ENCODE peak calls at places on chromosomes 6 and 20, in nine cellular contexts. One of them, this sample, is unnamed.

GRCh38 chr6:17703256-17703694 is 3.5 kb downstream of the NUP153 start:
- DNase-seq in dermis microvascular lymphatic vessel endothelial cell: peak
- DNase-seq in activated CD8-positive, alpha-beta memory T cell treated with anti-CD3 and anti-CD28 coated beads for 4 hours: no peak
- DNase-seq in C1 segment of cervical spinal cord: no peak
- DNase-seq in stimulated activated naive CD4-positive, alpha-beta T cell: no peak
- DNase-seq in foreskin fibroblast: peak
- DNase-seq in cardiac fibroblast: peak
- DNase-seq in uterus: peak
- DNase-seq in IMR-90: peak
- DNase-seq in this sample: peak

GRCh38 chr6:53938810-53939209 is 144.0 kb downstream of the LRRC1 start:
- DNase-seq in stimulated activated naive CD4-positive, alpha-beta T cell: no peak
- DNase-seq in uterus: no peak
- DNase-seq in foreskin fibroblast: no peak
- DNase-seq in activated CD8-positive, alpha-beta memory T cell treated with anti-CD3 and anti-CD28 coated beads for 4 hours: no peak
- DNase-seq in C1 segment of cervical spinal cord: no peak
- DNase-seq in cardiac fibroblast: peak
- DNase-seq in dermis microvascular lymphatic vessel endothelial cell: no peak
- DNase-seq in IMR-90: peak
- DNase-seq in this sample: peak

GRCh38 chr6:41502607-41503434 is 43.4 kb upstream of the FOXP4 start:
- DNase-seq in IMR-90: no peak
- DNase-seq in C1 segment of cervical spinal cord: no peak
- DNase-seq in foreskin fibroblast: no peak
- DNase-seq in stimulated activated naive CD4-positive, alpha-beta T cell: no peak
- DNase-seq in activated CD8-positive, alpha-beta memory T cell treated with anti-CD3 and anti-CD28 coated beads for 4 hours: no peak
- DNase-seq in uterus: peak
- DNase-seq in dermis microvascular lymphatic vessel endothelial cell: no peak
- DNase-seq in cardiac fibroblast: no peak
- DNase-seq in this sample: no peak

GRCh38 chr20:46624941-46625340 is 26.3 kb downstream of the SLC13A3 start:
- DNase-seq in cardiac fibroblast: no peak
- DNase-seq in stimulated activated naive CD4-positive, alpha-beta T cell: no peak
- DNase-seq in dermis microvascular lymphatic vessel endothelial cell: no peak
- DNase-seq in foreskin fibroblast: no peak
- DNase-seq in activated CD8-positive, alpha-beta memory T cell treated with anti-CD3 and anti-CD28 coated beads for 4 hours: no peak
- DNase-seq in IMR-90: no peak
- DNase-seq in C1 segment of cervical spinal cord: no peak
- DNase-seq in uterus: no peak
- DNase-seq in this sample: no peak

GRCh38 chr20:32524871-32525501 is 60.1 kb downstream of the NOL4L start:
- DNase-seq in foreskin fibroblast: peak
- DNase-seq in activated CD8-positive, alpha-beta memory T cell treated with anti-CD3 and anti-CD28 coated beads for 4 hours: no peak
- DNase-seq in C1 segment of cervical spinal cord: peak
- DNase-seq in stimulated activated naive CD4-positive, alpha-beta T cell: no peak
- DNase-seq in dermis microvascular lymphatic vessel endothelial cell: peak
- DNase-seq in IMR-90: no peak
- DNase-seq in uterus: no peak
- DNase-seq in cardiac fibroblast: no peak
- DNase-seq in this sample: no peak

GRCh38 chr6:128305228-128305627 is 215.2 kb downstream of the PTPRK start:
- DNase-seq in cardiac fibroblast: peak
- DNase-seq in stimulated activated naive CD4-positive, alpha-beta T cell: no peak
- DNase-seq in IMR-90: peak
- DNase-seq in uterus: no peak
- DNase-seq in foreskin fibroblast: no peak
- DNase-seq in activated CD8-positive, alpha-beta memory T cell treated with anti-CD3 and anti-CD28 coated beads for 4 hours: no peak
- DNase-seq in dermis microvascular lymphatic vessel endothelial cell: no peak
- DNase-seq in C1 segment of cervical spinal cord: no peak
- DNase-seq in this sample: peak

GRCh38 chr6:111291334-111291705 is 191.7 kb downstream of the REV3L start:
- DNase-seq in IMR-90: no peak
- DNase-seq in C1 segment of cervical spinal cord: no peak
- DNase-seq in foreskin fibroblast: no peak
- DNase-seq in stimulated activated naive CD4-positive, alpha-beta T cell: no peak
- DNase-seq in activated CD8-positive, alpha-beta memory T cell treated with anti-CD3 and anti-CD28 coated beads for 4 hours: no peak
- DNase-seq in uterus: no peak
- DNase-seq in cardiac fibroblast: no peak
- DNase-seq in dermis microvascular lymphatic vessel endothelial cell: no peak
- DNase-seq in this sample: no peak

GRCh38 chr20:3173582-3174441 is 463 bp upstream of the LZTS3 start:
- DNase-seq in IMR-90: peak
- DNase-seq in C1 segment of cervical spinal cord: peak
- DNase-seq in dermis microvascular lymphatic vessel endothelial cell: peak
- DNase-seq in foreskin fibroblast: peak
- DNase-seq in cardiac fibroblast: peak
- DNase-seq in activated CD8-positive, alpha-beta memory T cell treated with anti-CD3 and anti-CD28 coated beads for 4 hours: peak
- DNase-seq in uterus: peak
- DNase-seq in stimulated activated naive CD4-positive, alpha-beta T cell: peak
- DNase-seq in this sample: peak

GRCh38 chr6:49541210-49541724 is 9.2 kb upstream of the C6orf141 start:
- DNase-seq in foreskin fibroblast: peak
- DNase-seq in activated CD8-positive, alpha-beta memory T cell treated with anti-CD3 and anti-CD28 coated beads for 4 hours: no peak
- DNase-seq in uterus: no peak
- DNase-seq in stimulated activated naive CD4-positive, alpha-beta T cell: no peak
- DNase-seq in C1 segment of cervical spinal cord: no peak
- DNase-seq in dermis microvascular lymphatic vessel endothelial cell: no peak
- DNase-seq in cardiac fibroblast: peak
- DNase-seq in IMR-90: peak
- DNase-seq in this sample: peak

GRCh38 chr20:768426-768978 is at the start of gene SLC52A3:
- DNase-seq in activated CD8-positive, alpha-beta memory T cell treated with anti-CD3 and anti-CD28 coated beads for 4 hours: no peak
- DNase-seq in uterus: peak
- DNase-seq in IMR-90: no peak
- DNase-seq in stimulated activated naive CD4-positive, alpha-beta T cell: no peak
- DNase-seq in foreskin fibroblast: no peak
- DNase-seq in dermis microvascular lymphatic vessel endothelial cell: no peak
- DNase-seq in cardiac fibroblast: no peak
- DNase-seq in C1 segment of cervical spinal cord: no peak
- DNase-seq in this sample: no peak

GRCh38 chr6:89840538-89840937 is 10.9 kb downstream of the CASP8AP2 start:
- DNase-seq in C1 segment of cervical spinal cord: no peak
- DNase-seq in activated CD8-positive, alpha-beta memory T cell treated with anti-CD3 and anti-CD28 coated beads for 4 hours: no peak
- DNase-seq in foreskin fibroblast: peak
- DNase-seq in dermis microvascular lymphatic vessel endothelial cell: peak
- DNase-seq in stimulated activated naive CD4-positive, alpha-beta T cell: no peak
- DNase-seq in cardiac fibroblast: peak
- DNase-seq in IMR-90: peak
- DNase-seq in uterus: no peak
- DNase-seq in this sample: no peak

GRCh38 chr6:122323361-122323760 is 76.1 kb upstream of the HSF2 start:
- DNase-seq in foreskin fibroblast: peak
- DNase-seq in activated CD8-positive, alpha-beta memory T cell treated with anti-CD3 and anti-CD28 coated beads for 4 hours: no peak
- DNase-seq in dermis microvascular lymphatic vessel endothelial cell: no peak
- DNase-seq in C1 segment of cervical spinal cord: no peak
- DNase-seq in cardiac fibroblast: peak
- DNase-seq in IMR-90: no peak
- DNase-seq in stimulated activated naive CD4-positive, alpha-beta T cell: no peak
- DNase-seq in uterus: no peak
- DNase-seq in this sample: no peak

GRCh38 chr6:159065751-159066329 is 21.0 kb upstream of the TAGAP start:
- DNase-seq in activated CD8-positive, alpha-beta memory T cell treated with anti-CD3 and anti-CD28 coated beads for 4 hours: no peak
- DNase-seq in C1 segment of cervical spinal cord: no peak
- DNase-seq in cardiac fibroblast: no peak
- DNase-seq in foreskin fibroblast: no peak
- DNase-seq in IMR-90: no peak
- DNase-seq in dermis microvascular lymphatic vessel endothelial cell: no peak
- DNase-seq in uterus: peak
- DNase-seq in stimulated activated naive CD4-positive, alpha-beta T cell: no peak
- DNase-seq in this sample: no peak

GRCh38 chr6:44593539-44593944 is 206.0 kb downstream of the CDC5L start:
- DNase-seq in dermis microvascular lymphatic vessel endothelial cell: peak
- DNase-seq in stimulated activated naive CD4-positive, alpha-beta T cell: peak
- DNase-seq in C1 segment of cervical spinal cord: no peak
- DNase-seq in activated CD8-positive, alpha-beta memory T cell treated with anti-CD3 and anti-CD28 coated beads for 4 hours: peak
- DNase-seq in uterus: peak
- DNase-seq in cardiac fibroblast: peak
- DNase-seq in IMR-90: peak
- DNase-seq in foreskin fibroblast: peak
- DNase-seq in this sample: peak

GRCh38 chr6:111642463-111643158 is 36.9 kb upstream of the TRAF3IP2 start:
- DNase-seq in stimulated activated naive CD4-positive, alpha-beta T cell: no peak
- DNase-seq in dermis microvascular lymphatic vessel endothelial cell: no peak
- DNase-seq in IMR-90: peak
- DNase-seq in foreskin fibroblast: peak
- DNase-seq in cardiac fibroblast: peak
- DNase-seq in C1 segment of cervical spinal cord: no peak
- DNase-seq in uterus: peak
- DNase-seq in activated CD8-positive, alpha-beta memory T cell treated with anti-CD3 and anti-CD28 coated beads for 4 hours: no peak
- DNase-seq in this sample: peak

GRCh38 chr6:29558439-29559079 is 973 bp downstream of the UBD start:
- DNase-seq in IMR-90: no peak
- DNase-seq in dermis microvascular lymphatic vessel endothelial cell: no peak
- DNase-seq in foreskin fibroblast: no peak
- DNase-seq in activated CD8-positive, alpha-beta memory T cell treated with anti-CD3 and anti-CD28 coated beads for 4 hours: no peak
- DNase-seq in uterus: no peak
- DNase-seq in stimulated activated naive CD4-positive, alpha-beta T cell: no peak
- DNase-seq in cardiac fibroblast: no peak
- DNase-seq in C1 segment of cervical spinal cord: no peak
- DNase-seq in this sample: no peak

GRCh38 chr6:105164418-105164817 is 15.4 kb downstream of the POPDC3 start:
- DNase-seq in C1 segment of cervical spinal cord: no peak
- DNase-seq in IMR-90: peak
- DNase-seq in foreskin fibroblast: peak
- DNase-seq in activated CD8-positive, alpha-beta memory T cell treated with anti-CD3 and anti-CD28 coated beads for 4 hours: no peak
- DNase-seq in stimulated activated naive CD4-positive, alpha-beta T cell: no peak
- DNase-seq in dermis microvascular lymphatic vessel endothelial cell: no peak
- DNase-seq in uterus: no peak
- DNase-seq in cardiac fibroblast: peak
- DNase-seq in this sample: peak

GRCh38 chr6:161439093-161439492 is 165.2 kb upstream of the AGPAT4 start:
- DNase-seq in C1 segment of cervical spinal cord: peak
- DNase-seq in IMR-90: peak
- DNase-seq in stimulated activated naive CD4-positive, alpha-beta T cell: no peak
- DNase-seq in cardiac fibroblast: peak
- DNase-seq in dermis microvascular lymphatic vessel endothelial cell: no peak
- DNase-seq in uterus: peak
- DNase-seq in activated CD8-positive, alpha-beta memory T cell treated with anti-CD3 and anti-CD28 coated beads for 4 hours: no peak
- DNase-seq in foreskin fibroblast: peak
- DNase-seq in this sample: peak

GRCh38 chr6:71410164-71410566 is 121.6 kb downstream of the OGFRL1 start:
- DNase-seq in C1 segment of cervical spinal cord: no peak
- DNase-seq in dermis microvascular lymphatic vessel endothelial cell: no peak
- DNase-seq in cardiac fibroblast: peak
- DNase-seq in foreskin fibroblast: no peak
- DNase-seq in uterus: no peak
- DNase-seq in stimulated activated naive CD4-positive, alpha-beta T cell: no peak
- DNase-seq in activated CD8-positive, alpha-beta memory T cell treated with anti-CD3 and anti-CD28 coated beads for 4 hours: no peak
- DNase-seq in IMR-90: peak
- DNase-seq in this sample: peak

GRCh38 chr6:5121479-5121878 is 36.3 kb downstream of the PPP1R3G start:
- DNase-seq in cardiac fibroblast: no peak
- DNase-seq in IMR-90: no peak
- DNase-seq in stimulated activated naive CD4-positive, alpha-beta T cell: no peak
- DNase-seq in activated CD8-positive, alpha-beta memory T cell treated with anti-CD3 and anti-CD28 coated beads for 4 hours: no peak
- DNase-seq in dermis microvascular lymphatic vessel endothelial cell: no peak
- DNase-seq in uterus: no peak
- DNase-seq in foreskin fibroblast: no peak
- DNase-seq in C1 segment of cervical spinal cord: no peak
- DNase-seq in this sample: no peak

This sample was measured in fibroblast of mammary gland.